ENCODE peak calls at places on chromosomes 1 and 21, in six cellular contexts. G, H, X, L, D and J are unnamed samples.

GRCh38 chr1:54230507-54231339 is 30.8 kb downstream of the MRPL37 start:
- DNase-seq in G (no peak), L (no peak), D (no peak), X (no peak), H (no peak), J (no peak)

GRCh38 chr21:44402323-44403105 is 49.1 kb downstream of the TRPM2 start:
- DNase-seq in G (peak; percentile 29), D (no peak), H (no peak), L (peak; percentile 11), X (no peak), J (no peak)

GRCh38 chr1:43282220-43283195 is 2.9 kb downstream of the C1orf210 start:
- DNase-seq in H (no peak), L (no peak), X (no peak), G (no peak), D (no peak), J (peak; percentile 1)

GRCh38 chr1:52533710-52534109 is 19.2 kb downstream of the TUT4 start:
- DNase-seq in L (no peak), G (no peak), X (no peak), D (no peak), H (no peak), J (no peak)

GRCh38 chr21:45001134-45002095 is 61.6 kb downstream of the SLX9 start:
- DNase-seq in D (peak; percentile 96), L (no peak), X (peak; percentile 62), G (no peak), H (no peak), J (peak; percentile 78)

GRCh38 chr1:64302971-64303370 is 99.5 kb downstream of the UBE2U start:
- DNase-seq in G (no peak), H (no peak), X (no peak), L (no peak), D (no peak), J (no peak)

GRCh38 chr1:116568925-116569490 is 1.8 kb downstream of the CD58 start:
- DNase-seq in X (no peak), G (no peak), D (no peak), L (no peak), H (no peak), J (no peak)

GRCh38 chr1:230624097-230624713 is 18.1 kb upstream of the COG2 start:
- DNase-seq in H (no peak), D (no peak), L (peak; percentile 49), G (no peak), X (no peak), J (no peak)

GRCh38 chr1:60695633-60696032 is 386.7 kb upstream of the NFIA start:
- DNase-seq in H (no peak), X (peak; percentile 63), L (no peak), G (no peak), D (no peak), J (no peak)

GRCh38 chr21:42844411-42845113 is 34.8 kb downstream of the WDR4 start:
- DNase-seq in X (peak; percentile 68), G (peak; percentile 65), L (no peak), H (peak; percentile 25), D (peak; percentile 65), J (no peak)

GRCh38 chr21:29789393-29789792 is 150.4 kb downstream of the GRIK1 start:
- DNase-seq in X (no peak), L (no peak), H (no peak), D (no peak), G (no peak), J (no peak)

GRCh38 chr1:20216574-20216973 is 30.3 kb upstream of the PLA2G2C start:
- DNase-seq in D (no peak), G (no peak), L (no peak), X (no peak), H (no peak), J (no peak)

GRCh38 chr1:61141288-61142044 is 59.1 kb downstream of the NFIA start:
- DNase-seq in G (no peak), X (no peak), L (no peak), D (no peak), H (no peak), J (no peak)

GRCh38 chr1:27601771-27602509 is 2.0 kb downstream of the AHDC1 start:
- DNase-seq in X (peak; percentile 55), H (no peak), G (no peak), D (peak; percentile 92), L (no peak), J (peak; percentile 40)

GRCh38 chr1:220347654-220348175 is 75.5 kb upstream of the RAB3GAP2 start:
- DNase-seq in G (no peak), X (no peak), D (no peak), L (no peak), H (no peak), J (no peak)

GRCh38 chr1:32900371-32900955 is 726 bp downstream of the TMEM54 start:
- DNase-seq in G (no peak), X (no peak), H (no peak), D (no peak), L (no peak), J (no peak)

GRCh38 chr1:24126023-24126671 is 14.2 kb upstream of the MYOM3 start:
- DNase-seq in X (peak; percentile 43), L (no peak), G (no peak), D (no peak), H (no peak), J (no peak)

GRCh38 chr1:43554444-43554992 is 23.8 kb downstream of the PTPRF start:
- DNase-seq in H (no peak), D (no peak), L (no peak), G (no peak), X (no peak), J (no peak)

GRCh38 chr21:32726742-32727477 is 903 bp downstream of the SYNJ1 start:
- DNase-seq in H (no peak), G (peak; percentile 33), L (no peak), D (peak; percentile 65), X (peak; percentile 41), J (peak; percentile 30)

GRCh38 chr1:179142889-179143299 is 61.0 kb downstream of the TOR3A start:
- DNase-seq in D (no peak), L (no peak), X (no peak), H (no peak), G (no peak), J (no peak)

GRCh38 chr1:247007511-247008405 is at the start of gene ZNF695:
- DNase-seq in L (peak; percentile 95), G (peak; percentile 93), X (peak; percentile 89), D (peak; percentile 80), H (peak; percentile 33), J (peak; percentile 80)
- TF ChIP-seq CTCF in L (no peak), G (no peak), X (no peak), D (no peak), H (no peak), J (no peak)

DNA sequence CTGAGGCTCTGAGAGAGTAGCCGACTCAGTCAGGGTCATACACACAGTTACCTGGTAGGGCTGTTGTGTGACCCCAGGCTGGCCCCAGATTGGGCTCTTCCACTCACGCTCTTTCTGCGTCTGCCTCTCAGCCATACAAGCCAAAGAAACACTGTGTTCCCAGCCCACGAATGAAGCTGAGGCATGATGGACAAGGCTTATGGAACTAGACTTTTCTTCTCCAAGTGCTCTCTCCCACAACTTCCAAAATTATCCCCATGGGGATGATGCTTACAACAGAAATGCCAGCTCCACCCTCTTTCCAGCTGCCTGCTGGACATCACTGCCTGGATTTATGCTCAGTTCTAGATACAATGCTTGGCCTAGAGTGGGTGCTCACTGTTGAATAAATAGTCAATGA is 102.8 kb upstream of the JUN start:
- DNase-seq in D (peak; percentile 91), H (no peak), X (no peak), G (no peak), L (peak; percentile 46), J (no peak)
- H3K27ac ChIP-seq in D (peak overlapping the region; percentile 84), H (no peak overlapping the region), X (peak overlapping the region; percentile 28), G (peak overlapping the region; percentile 96), L (peak overlapping the region; percentile 33), J (peak overlapping the region; percentile 78)

DNA sequence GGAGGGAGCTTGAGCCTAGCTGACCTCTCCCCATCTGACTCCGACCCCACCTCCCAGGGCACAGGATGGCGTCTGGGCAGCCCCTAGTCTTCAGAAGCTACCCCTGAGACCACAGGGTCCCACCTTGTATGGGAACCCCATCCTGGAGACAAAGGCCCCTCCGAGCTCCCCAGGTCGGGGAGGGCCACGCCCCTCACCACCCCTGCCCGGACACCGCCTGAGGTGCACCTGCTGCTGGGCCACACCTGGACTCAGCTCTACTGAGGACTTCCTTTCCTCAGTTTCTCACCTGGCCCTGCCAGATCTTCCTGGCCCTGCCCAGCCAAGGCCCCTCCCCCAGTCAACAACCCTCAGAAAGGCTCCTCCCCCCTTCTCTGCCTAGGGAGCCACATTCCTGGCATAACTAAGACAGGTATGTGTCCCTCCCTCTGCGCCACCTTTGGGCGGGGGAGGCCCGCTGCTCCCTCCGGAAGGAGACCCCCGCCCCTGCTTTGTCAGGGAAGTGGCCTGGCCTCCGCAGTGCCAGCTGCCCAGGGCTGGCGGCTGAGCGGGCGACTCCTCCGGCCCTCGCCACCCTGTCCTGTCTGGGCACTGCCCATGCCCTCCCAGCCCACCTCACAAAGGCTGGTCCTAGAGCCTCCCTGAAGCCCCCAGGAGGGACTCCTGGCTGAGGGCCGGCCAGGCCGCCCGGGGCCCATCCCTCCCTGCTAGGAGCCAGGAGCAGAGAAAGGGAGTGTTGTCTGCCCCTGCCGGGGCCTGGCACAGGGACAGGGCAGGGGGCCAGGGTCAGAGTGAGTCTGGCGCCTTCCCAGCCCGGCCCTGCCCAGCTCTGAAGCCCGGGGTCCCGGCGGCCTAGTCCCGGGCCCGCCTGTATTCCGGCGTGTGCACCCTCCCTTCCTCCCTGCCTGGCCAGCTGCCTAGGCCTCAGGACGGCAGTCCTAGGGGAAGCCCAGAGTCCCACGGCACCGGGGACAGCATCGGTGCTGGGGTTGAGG is 4.8 kb downstream of the AGRN start:
- DNase-seq in L (no peak), D (no peak), H (no peak), X (no peak), G (peak; percentile 80), J (no peak)
- H3K27me3 ChIP-seq in L (no peaks in the 10 kb centered on the region), D (peaks cover 2% of the 10 kb centered on the region), H (no peaks in the 10 kb centered on the region), X (no peaks in the 10 kb centered on the region), G (peaks cover 37% of the 10 kb centered on the region), J (no peaks in the 10 kb centered on the region)

GRCh38 chr1:85340427-85340826 is 64.0 kb upstream of the BCL10 start:
- DNase-seq in D (no peak), G (no peak), L (no peak), H (no peak), X (no peak), J (no peak)

GRCh38 chr1:85342177-85342576 is 65.7 kb upstream of the BCL10 start:
- DNase-seq in X (no peak), G (no peak), D (no peak), L (no peak), H (no peak), J (no peak)

GRCh38 chr1:85339089-85339488 is 62.7 kb upstream of the BCL10 start:
- DNase-seq in X (no peak), D (no peak), L (no peak), G (no peak), H (no peak), J (no peak)

GRCh38 chr1:85343213-85343611 is 66.8 kb upstream of the BCL10 start:
- DNase-seq in D (no peak), X (no peak), H (no peak), L (no peak), G (no peak), J (peak; percentile 32)

DNA sequence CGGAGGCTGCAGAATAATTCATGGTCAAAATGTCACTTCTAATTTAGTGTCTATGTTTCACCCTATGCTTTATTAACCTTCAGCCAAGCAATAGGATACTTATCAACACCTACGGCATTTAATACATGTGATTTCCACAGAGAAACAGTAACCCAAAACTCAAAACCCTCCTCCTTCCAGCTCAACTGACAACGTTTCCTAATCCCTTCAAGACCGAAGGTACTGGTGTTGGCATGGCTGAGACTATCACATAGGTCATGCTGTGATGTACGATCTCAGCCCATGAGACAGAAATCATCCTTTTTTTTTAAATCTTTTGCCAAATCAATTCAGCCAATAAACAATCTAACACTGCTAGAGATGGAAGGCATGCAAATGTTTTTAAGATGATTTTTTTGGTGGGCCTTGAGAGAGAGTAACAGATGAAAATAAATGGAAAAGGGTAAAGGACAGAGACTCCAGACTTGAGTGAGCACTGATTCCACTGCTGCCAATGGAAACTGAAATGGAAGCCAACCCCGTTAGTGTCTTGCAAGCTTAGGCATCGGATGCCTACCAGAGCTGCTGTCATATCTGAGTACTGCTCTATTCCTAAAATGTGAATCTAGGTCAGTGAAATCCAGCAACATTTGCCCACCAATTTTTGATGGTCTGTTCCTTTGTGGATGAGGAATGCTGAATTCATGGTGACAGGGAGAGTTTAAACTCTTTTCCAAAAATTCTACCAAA is 63.4 kb upstream of the BCL10 start:
- DNase-seq in L (no peak), G (no peak), X (no peak), D (no peak), H (no peak), J (no peak)
- TF ChIP-seq CTCF in L (no peak), G (no peak), X (no peak), D (no peak), H (no peak), J (no peak)